ENCODE peak calls at places on chromosome 1, in four cellular contexts. M is NCI-H1105 treated with DMSO at 0.1 percent for 48 hours; B is activated CD4-positive, alpha-beta T cell treated with anti-CD3 and anti-CD28 coated beads, Interleukin-2, amount 10 ng/mL, durations not matched to agents 7 days and 5 days; Y is type B pancreatic cell. L is an unnamed sample.
A peak's percentile ranks its signal among the peaks of the same experiment; 100 is the strongest.

GRCh38 chr1:230976360-230976759 is 2.3 kb downstream of the TTC13 start:
- DNase-seq in B (no peak), Y (no peak), M (no peak), L (no peak)

GRCh38 chr1:8026976-8027747 is 1.1 kb upstream of the ERRFI1 start:
- DNase-seq in M (no peak), Y (no peak), B (no peak), L (no peak)

GRCh38 chr1:51901151-51901550 is 22.6 kb upstream of the NRDC start:
- DNase-seq in Y (no peak), B (no peak), M (no peak), L (no peak)

GRCh38 chr1:22700121-22700520 is 10.5 kb upstream of the EPHB2 start:
- DNase-seq in Y (no peak), M (no peak), B (no peak), L (no peak)

GRCh38 chr1:215082532-215083407 is at the start of gene KCNK2:
- DNase-seq in M (peak; percentile 65), B (no peak), Y (peak; percentile 70), L (no peak)

GRCh38 chr1:40709100-40709801 is 17.7 kb downstream of the NFYC start:
- DNase-seq in B (peak; percentile 89), M (peak; percentile 98), Y (peak; percentile 73), L (peak; percentile 61)

GRCh38 chr1:204723131-204723787 is 37.7 kb upstream of the LRRN2 start:
- DNase-seq in B (no peak), M (peak; percentile 96), Y (peak; percentile 51), L (no peak)

GRCh38 chr1:20732071-20732587 is 374 bp downstream of the SH2D5 start:
- DNase-seq in M (peak; percentile 64), Y (no peak), B (peak; percentile 44), L (peak; percentile 44)

GRCh38 chr1:36534711-36535412 is 52.1 kb upstream of the CSF3R start:
- DNase-seq in Y (no peak), M (no peak), B (no peak), L (no peak)

L was measured in stimulated activated naive CD4-positive, alpha-beta T cell treated with Interleukin-2 at 50 U/mL for 16 hours.